ENCODE peak calls at places on chromosomes 1 and 21, in seven cellular contexts. T, Q, Z, E, D, I and W are unnamed samples.

GRCh38 chr21:24941316-24942185 is 665.7 kb downstream of the MRPL39 start:
- DNase-seq in T (no peak), Q (peak; percentile 55), Z (no peak), E (no peak), D (no peak), I (no peak), W (no peak)

GRCh38 chr21:16047857-16048256 is 318.1 kb downstream of the USP25 start:
- DNase-seq in T (no peak), Q (no peak), Z (no peak), E (no peak), D (no peak), I (no peak), W (no peak)

GRCh38 chr1:222627232-222627631 is 9.3 kb downstream of the MIA3 start:
- DNase-seq in T (no peak), Q (no peak), Z (no peak), E (no peak), D (no peak), I (no peak), W (no peak)

GRCh38 chr1:231676487-231676886 is 49.9 kb downstream of the DISC1 start:
- DNase-seq in T (no peak), Q (no peak), Z (no peak), E (no peak), D (no peak), I (no peak), W (no peak)

GRCh38 chr1:64952055-64952699 is 14.2 kb downstream of the JAK1 start:
- DNase-seq in T (no peak), Q (no peak), Z (no peak), E (no peak), D (no peak), I (no peak), W (no peak)

GRCh38 chr1:2356911-2357845 is 34.2 kb downstream of the MORN1 start:
- DNase-seq in T (no peak), Q (no peak), Z (no peak), E (no peak), D (no peak), I (no peak), W (no peak)

GRCh38 chr1:61244114-61244513 is 161.8 kb downstream of the NFIA start:
- DNase-seq in T (no peak), Q (no peak), Z (no peak), E (no peak), D (no peak), I (no peak), W (no peak)

GRCh38 chr1:239811211-239811902 is 280.3 kb upstream of the FMN2 start:
- DNase-seq in T (no peak), Q (no peak), Z (no peak), E (no peak), D (no peak), I (no peak), W (peak; percentile 1)

GRCh38 chr1:83909687-83910086 is 89.2 kb downstream of the TTLL7 start:
- DNase-seq in T (no peak), Q (no peak), Z (no peak), E (no peak), D (no peak), I (no peak), W (no peak)

GRCh38 chr1:211932581-211933010 is 102.0 kb upstream of the LPGAT1 start:
- DNase-seq in T (no peak), Q (no peak), Z (peak; percentile 55), E (no peak), D (no peak), I (peak; percentile 26), W (no peak)

GRCh38 chr21:33968082-33968997 is 52.7 kb upstream of the ATP5PO start:
- DNase-seq in T (no peak), Q (no peak), Z (no peak), E (peak; percentile 55), D (peak; percentile 59), I (no peak), W (no peak)

GRCh38 chr1:28889357-28889756 is 25.0 kb upstream of the EPB41 start:
- DNase-seq in T (no peak), Q (no peak), Z (no peak), E (no peak), D (no peak), I (no peak), W (no peak)

GRCh38 chr1:223430221-223430620 is 37.0 kb downstream of the CCDC185 start:
- DNase-seq in T (no peak), Q (peak; percentile 31), Z (no peak), E (no peak), D (no peak), I (peak; percentile 35), W (no peak)

GRCh38 chr21:27419153-27419552 is 452.3 kb upstream of the ADAMTS5 start:
- DNase-seq in T (no peak), Q (no peak), Z (no peak), E (no peak), D (no peak), I (no peak), W (no peak)

GRCh38 chr1:205582046-205582445 is 49.8 kb downstream of the ELK4 start:
- DNase-seq in T (no peak), Q (peak; percentile 30), Z (no peak), E (no peak), D (no peak), I (no peak), W (no peak)

GRCh38 chr1:179144621-179145020 is 62.8 kb downstream of the TOR3A start:
- DNase-seq in T (no peak), Q (no peak), Z (no peak), E (no peak), D (no peak), I (no peak), W (no peak)

GRCh38 chr1:179145521-179145920 is 63.7 kb downstream of the TOR3A start:
- DNase-seq in T (no peak), Q (no peak), Z (no peak), E (no peak), D (no peak), I (no peak), W (no peak)

GRCh38 chr1:179143332-179143731 is 61.5 kb downstream of the TOR3A start:
- DNase-seq in T (no peak), Q (no peak), Z (no peak), E (no peak), D (no peak), I (no peak), W (no peak)

GRCh38 chr1:179141592-179142244 is 59.8 kb downstream of the TOR3A start:
- DNase-seq in T (no peak), Q (no peak), Z (no peak), E (no peak), D (no peak), I (no peak), W (peak; percentile 9)

GRCh38 chr1:179142889-179143299 is 61.0 kb downstream of the TOR3A start:
- DNase-seq in T (no peak), Q (no peak), Z (no peak), E (peak; percentile 66), D (peak; percentile 26), I (no peak), W (no peak)
- TF ChIP-seq POLR2A in T (peak; percentile 38), Q (no peak), Z (no peak), E (no peak), D (peak; percentile 73), I (peak; percentile 39), W (no peak)

GRCh38 chr1:172245788-172246187 is 174.7 kb upstream of the C1orf105 start:
- DNase-seq in T (no peak), Q (no peak), Z (no peak), E (no peak), D (no peak), I (no peak), W (no peak)

GRCh38 chr1:172252296-172252695 is 168.2 kb upstream of the C1orf105 start:
- DNase-seq in T (no peak), Q (no peak), Z (no peak), E (no peak), D (no peak), I (no peak), W (no peak)

GRCh38 chr1:172244865-172245264 is 175.6 kb upstream of the C1orf105 start:
- DNase-seq in T (no peak), Q (no peak), Z (no peak), E (no peak), D (no peak), I (no peak), W (no peak)

GRCh38 chr1:172241540-172241939 is 178.9 kb upstream of the C1orf105 start:
- DNase-seq in T (no peak), Q (no peak), Z (no peak), E (no peak), D (no peak), I (peak; percentile 22), W (no peak)

DNA sequence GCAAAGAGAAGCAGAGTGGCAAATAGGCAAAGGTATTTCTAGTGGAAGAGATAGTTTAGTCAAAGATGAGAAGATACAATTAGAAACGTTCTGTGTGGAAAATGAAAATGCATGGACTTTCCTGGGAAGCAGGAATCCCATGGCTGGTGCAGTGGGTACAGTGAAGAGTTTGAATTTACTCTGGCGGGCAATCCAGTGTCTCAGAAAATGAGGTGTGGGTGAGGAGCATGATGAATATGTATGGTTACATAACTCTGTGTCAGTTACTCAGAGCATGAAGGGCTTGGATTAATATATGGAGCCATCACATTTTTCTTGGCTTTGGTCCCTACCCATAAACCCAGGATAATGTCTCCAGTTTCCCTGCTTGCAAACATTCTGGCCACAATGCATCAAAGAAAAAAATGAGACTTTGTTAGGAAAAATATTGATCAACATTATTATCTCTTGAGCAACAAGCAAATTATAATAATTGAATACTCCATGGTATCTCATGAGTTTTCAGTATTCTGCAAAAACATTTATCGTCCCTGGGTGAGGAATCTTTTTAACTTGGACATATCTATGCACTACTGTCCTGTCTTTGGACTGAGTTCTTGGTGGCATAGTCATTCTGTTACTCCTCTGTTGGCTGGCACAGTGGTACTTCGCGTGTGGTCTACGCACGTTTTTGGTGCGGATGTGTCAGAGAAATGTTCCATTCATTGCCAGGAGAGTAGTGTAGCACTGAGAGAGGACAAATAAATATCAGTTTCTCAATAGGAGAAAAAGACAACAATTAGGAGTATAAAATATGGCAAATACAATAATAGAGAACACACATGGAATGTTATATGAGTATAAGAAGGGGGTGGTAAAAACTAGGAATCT is 173.7 kb upstream of the C1orf105 start:
- DNase-seq in T (no peak), Q (no peak), Z (no peak), E (no peak), D (no peak), I (no peak), W (no peak)
- TF ChIP-seq POLR2A in T (no peak), Q (no peak), Z (no peak), E (no peak), D (no peak), I (no peak), W (no peak)

GRCh38 chr1:241765390-241765789 is 82.6 kb upstream of the EXO1 start:
- DNase-seq in T (no peak), Q (no peak), Z (no peak), E (no peak), D (no peak), I (no peak), W (no peak)
- TF ChIP-seq POLR2A in T (no peak), Q (no peak), Z (no peak), E (no peak), D (no peak), I (no peak), W (no peak)

DNA sequence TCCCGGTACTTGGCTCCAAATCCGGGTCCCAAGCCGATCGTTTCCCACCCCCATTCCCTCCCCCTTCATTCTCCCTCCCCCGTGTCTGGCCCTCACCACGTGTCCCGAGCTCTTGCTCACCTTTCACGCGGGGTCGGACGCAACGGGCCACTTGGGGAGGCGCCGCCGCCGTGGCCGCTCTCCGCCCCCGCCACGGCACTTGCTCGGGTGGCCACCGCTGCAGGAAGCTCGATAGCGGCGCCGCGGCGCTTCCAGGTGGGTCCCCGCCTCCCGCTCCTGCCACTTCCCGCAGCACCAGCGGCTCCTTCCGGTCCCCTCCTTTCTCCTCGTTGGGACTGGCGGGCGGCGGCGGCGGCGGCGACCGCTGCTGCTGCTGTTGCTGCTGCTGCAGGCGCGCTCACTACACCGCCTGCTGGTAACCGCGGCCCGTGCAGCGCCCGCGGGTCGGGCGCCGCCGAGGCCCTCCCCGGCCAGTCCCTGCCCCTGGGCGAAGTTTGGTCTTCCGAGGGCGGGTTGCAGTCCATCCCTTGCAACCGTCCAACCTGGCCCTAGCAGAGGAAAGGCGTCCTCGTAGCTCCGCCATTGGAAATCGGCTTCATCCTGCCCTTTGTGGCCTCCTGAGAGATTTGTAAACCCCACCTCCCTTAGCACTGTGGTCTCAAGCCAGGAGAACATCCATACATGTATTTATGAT is 831 bp upstream of the ZZZ3 start:
- DNase-seq in T (peak; percentile 73), Q (peak; percentile 93), Z (peak; percentile 96), E (peak; percentile 59), D (peak; percentile 81), I (peak; percentile 95), W (peak; percentile 94)
- TF ChIP-seq POLR2A in T (peak; percentile 57), Q (no peak), Z (peak; percentile 4), E (peak; percentile 41), D (peak; percentile 49), I (peak; percentile 59), W (peak; percentile 42)